ENCODE peak calls at places on chromosomes 6 and 20, in seven cellular contexts. One of them, this sample, is unnamed.

GRCh38 chr6:158758464-158758863 is 60.7 kb downstream of the EZR start:
- DNase-seq in HFFc6: no peak
- DNase-seq in cardiac muscle cell: peak
- DNase-seq in left ventricle myocardium inferior: no peak
- DNase-seq in MCF 10A: no peak
- DNase-seq in anterior cingulate cortex: no peak
- DNase-seq in mucosa of gallbladder: no peak
- DNase-seq in this sample: peak

GRCh38 chr20:6489361-6490154 is 277.9 kb upstream of the BMP2 start:
- DNase-seq in HFFc6: no peak
- DNase-seq in MCF 10A: peak
- DNase-seq in left ventricle myocardium inferior: no peak
- DNase-seq in cardiac muscle cell: no peak
- DNase-seq in mucosa of gallbladder: no peak
- DNase-seq in anterior cingulate cortex: no peak
- DNase-seq in this sample: no peak

GRCh38 chr20:13671500-13672288 is 33.0 kb upstream of the TASP1 start:
- DNase-seq in cardiac muscle cell: peak
- DNase-seq in anterior cingulate cortex: no peak
- DNase-seq in mucosa of gallbladder: no peak
- DNase-seq in left ventricle myocardium inferior: no peak
- DNase-seq in MCF 10A: peak
- DNase-seq in HFFc6: peak
- DNase-seq in this sample: no peak

GRCh38 chr6:158666637-158667359 is 16.9 kb downstream of the SYTL3 start:
- DNase-seq in anterior cingulate cortex: no peak
- DNase-seq in HFFc6: no peak
- DNase-seq in left ventricle myocardium inferior: no peak
- DNase-seq in cardiac muscle cell: peak
- DNase-seq in mucosa of gallbladder: no peak
- DNase-seq in MCF 10A: peak
- DNase-seq in this sample: peak

GRCh38 chr20:14481863-14482262 is 144.5 kb upstream of the FLRT3 start:
- DNase-seq in left ventricle myocardium inferior: no peak
- DNase-seq in HFFc6: no peak
- DNase-seq in MCF 10A: peak
- DNase-seq in cardiac muscle cell: peak
- DNase-seq in mucosa of gallbladder: no peak
- DNase-seq in anterior cingulate cortex: no peak
- DNase-seq in this sample: no peak

GRCh38 chr6:161837854-161838253 is 564.0 kb upstream of the AGPAT4 start:
- DNase-seq in anterior cingulate cortex: no peak
- DNase-seq in mucosa of gallbladder: no peak
- DNase-seq in MCF 10A: no peak
- DNase-seq in HFFc6: no peak
- DNase-seq in cardiac muscle cell: no peak
- DNase-seq in left ventricle myocardium inferior: no peak
- DNase-seq in this sample: no peak

GRCh38 chr20:30286157-30286556 is 971.3 kb upstream of the DEFB115 start:
- DNase-seq in left ventricle myocardium inferior: no peak
- DNase-seq in MCF 10A: no peak
- DNase-seq in HFFc6: no peak
- DNase-seq in anterior cingulate cortex: no peak
- DNase-seq in mucosa of gallbladder: no peak
- DNase-seq in cardiac muscle cell: peak
- DNase-seq in this sample: no peak

GRCh38 chr6:108897371-108897770 is 49.1 kb downstream of the ARMC2 start:
- DNase-seq in cardiac muscle cell: peak
- DNase-seq in HFFc6: no peak
- DNase-seq in MCF 10A: peak
- DNase-seq in mucosa of gallbladder: no peak
- DNase-seq in anterior cingulate cortex: no peak
- DNase-seq in left ventricle myocardium inferior: peak
- DNase-seq in this sample: peak

GRCh38 chr6:68635706-68636513 is 828 bp downstream of the ADGRB3 start:
- DNase-seq in HFFc6: no peak
- DNase-seq in MCF 10A: no peak
- DNase-seq in mucosa of gallbladder: no peak
- DNase-seq in anterior cingulate cortex: no peak
- DNase-seq in left ventricle myocardium inferior: peak
- DNase-seq in cardiac muscle cell: peak
- DNase-seq in this sample: no peak

GRCh38 chr6:142444388-142444787 is 142.6 kb downstream of the ADGRG6 start:
- DNase-seq in cardiac muscle cell: no peak
- DNase-seq in anterior cingulate cortex: no peak
- DNase-seq in mucosa of gallbladder: no peak
- DNase-seq in HFFc6: no peak
- DNase-seq in MCF 10A: peak
- DNase-seq in left ventricle myocardium inferior: no peak
- DNase-seq in this sample: no peak

GRCh38 chr20:34715384-34715783 is 11.2 kb downstream of the TP53INP2 start:
- DNase-seq in cardiac muscle cell: no peak
- DNase-seq in left ventricle myocardium inferior: no peak
- DNase-seq in MCF 10A: no peak
- DNase-seq in HFFc6: peak
- DNase-seq in anterior cingulate cortex: no peak
- DNase-seq in mucosa of gallbladder: no peak
- DNase-seq in this sample: no peak